ENCODE peak calls at places on chromosome 2, in eight cellular contexts. K, P, M, R, N, T, O and V are unnamed samples.

GRCh38 chr2:161134547-161135518 is 25.4 kb upstream of the TANK start:
- DNase-seq in K (peak), P (no peak), M (peak), R (no peak), N (no peak), T (no peak), O (peak), V (no peak)

GRCh38 chr2:9692392-9693137 is 61.8 kb upstream of the YWHAQ start:
- DNase-seq in K (no peak), P (peak), M (peak), R (no peak), N (peak), T (no peak), O (no peak), V (no peak)

GRCh38 chr2:121184248-121184862 is 100.6 kb downstream of the TFCP2L1 start:
- DNase-seq in K (no peak), P (peak), M (no peak), R (no peak), N (no peak), T (no peak), O (no peak), V (peak)

GRCh38 chr2:180924078-180924477 is 56.3 kb upstream of the UBE2E3 start:
- DNase-seq in K (no peak), P (no peak), M (no peak), R (no peak), N (no peak), T (no peak), O (no peak), V (no peak)

GRCh38 chr2:71926860-71927756 is 220.6 kb downstream of the CYP26B1 start:
- DNase-seq in K (no peak), P (peak), M (no peak), R (no peak), N (no peak), T (no peak), O (no peak), V (no peak)

GRCh38 chr2:64831134-64831976 is 157.8 kb upstream of the SLC1A4 start:
- DNase-seq in K (peak), P (peak), M (peak), R (peak), N (peak), T (peak), O (peak), V (peak)

GRCh38 chr2:112634874-112635157 is 10.9 kb upstream of the SLC20A1 start:
- DNase-seq in K (no peak), P (no peak), M (no peak), R (no peak), N (no peak), T (no peak), O (no peak), V (no peak)

GRCh38 chr2:46298522-46299351 is 1.5 kb downstream of the EPAS1 start:
- DNase-seq in K (peak), P (peak), M (no peak), R (no peak), N (peak), T (no peak), O (peak), V (no peak)

GRCh38 chr2:2581331-2582159 is 250.5 kb upstream of the MYT1L start:
- DNase-seq in K (no peak), P (peak), M (no peak), R (no peak), N (no peak), T (no peak), O (no peak), V (no peak)

GRCh38 chr2:221381928-221382488 is 190.1 kb downstream of the EPHA4 start:
- DNase-seq in K (no peak), P (no peak), M (no peak), R (no peak), N (no peak), T (no peak), O (no peak), V (no peak)

GRCh38 chr2:23900133-23900926 is 26.6 kb downstream of the ATAD2B start:
- DNase-seq in K (peak), P (no peak), M (peak), R (no peak), N (no peak), T (no peak), O (peak), V (no peak)

GRCh38 chr2:222693837-222694236 is 22.4 kb downstream of the MOGAT1 start:
- DNase-seq in K (peak), P (no peak), M (no peak), R (no peak), N (no peak), T (no peak), O (no peak), V (no peak)

GRCh38 chr2:160974803-160975202 is 185.4 kb upstream of the TANK start:
- DNase-seq in K (no peak), P (no peak), M (no peak), R (no peak), N (no peak), T (no peak), O (no peak), V (no peak)

GRCh38 chr2:53859354-53860159 is at the start of gene GPR75:
- DNase-seq in K (peak), P (no peak), M (no peak), R (no peak), N (no peak), T (no peak), O (no peak), V (no peak)

GRCh38 chr2:51722311-51722710 is 690.4 kb upstream of the NRXN1 start:
- DNase-seq in K (no peak), P (no peak), M (no peak), R (no peak), N (no peak), T (no peak), O (no peak), V (no peak)

GRCh38 chr2:234949762-234950434 is 1.9 kb upstream of the SH3BP4 start:
- DNase-seq in K (peak), P (no peak), M (peak), R (no peak), N (no peak), T (no peak), O (no peak), V (no peak)

GRCh38 chr2:152402780-152403388 is 67.9 kb downstream of the FMNL2 start:
- DNase-seq in K (no peak), P (no peak), M (peak), R (no peak), N (no peak), T (peak), O (no peak), V (no peak)

GRCh38 chr2:173412628-173413027 is 58.0 kb downstream of the CDCA7 start:
- DNase-seq in K (no peak), P (no peak), M (no peak), R (no peak), N (no peak), T (no peak), O (no peak), V (no peak)

GRCh38 chr2:136297312-136297711 is 179.4 kb upstream of the CXCR4 start:
- DNase-seq in K (no peak), P (no peak), M (no peak), R (no peak), N (no peak), T (no peak), O (no peak), V (no peak)

GRCh38 chr2:121587131-121587530 is 56.5 kb downstream of the RNU4ATAC start:
- DNase-seq in K (no peak), P (no peak), M (no peak), R (no peak), N (no peak), T (no peak), O (no peak), V (no peak)

GRCh38 chr2:70132244-70133126 is 45.2 kb downstream of the PCBP1 start:
- DNase-seq in K (peak), P (no peak), M (peak), R (no peak), N (peak), T (peak), O (peak), V (no peak)

GRCh38 chr2:74003494-74004211 is 18.9 kb downstream of the TET3 start:
- DNase-seq in K (peak), P (peak), M (peak), R (no peak), N (no peak), T (no peak), O (no peak), V (peak)

GRCh38 chr2:170716851-170717598 is 1.9 kb downstream of the SP5 start:
- DNase-seq in K (peak), P (no peak), M (no peak), R (no peak), N (peak), T (peak), O (no peak), V (no peak)

GRCh38 chr2:223109341-223109740 is 57.4 kb downstream of the KCNE4 start:
- DNase-seq in K (peak), P (no peak), M (no peak), R (no peak), N (no peak), T (no peak), O (no peak), V (no peak)

GRCh38 chr2:84875213-84875560 is 5.7 kb downstream of the TRABD2A start:
- DNase-seq in K (no peak), P (peak), M (no peak), R (no peak), N (no peak), T (no peak), O (no peak), V (peak)

GRCh38 chr2:191315365-191315752 is 70.2 kb downstream of the MYO1B start:
- DNase-seq in K (no peak), P (no peak), M (no peak), R (no peak), N (no peak), T (no peak), O (no peak), V (no peak)